ENCODE peak calls at places on chromosomes 2 and 18, in eight cellular contexts. One of them, this sample, is unnamed.
A peak's percentile ranks its signal among the peaks of the same experiment; 100 is the strongest.

GRCh38 chr2:6932833-6933232 is 15.6 kb downstream of the RNF144A start:
- DNase-seq in esophagus squamous epithelium: no peak
- DNase-seq in bronchial epithelial cell: no peak
- DNase-seq in H9: no peak
- DNase-seq in heart right ventricle: no peak
- DNase-seq in endothelial cell: no peak
- DNase-seq in osteocyte: no peak
- DNase-seq in astrocyte: no peak
- DNase-seq in this sample: no peak

GRCh38 chr2:48712151-48712550 is 43.4 kb downstream of the LHCGR start:
- DNase-seq in esophagus squamous epithelium: no peak
- DNase-seq in bronchial epithelial cell: peak; percentile 68
- DNase-seq in H9: no peak
- DNase-seq in heart right ventricle: no peak
- DNase-seq in endothelial cell: no peak
- DNase-seq in osteocyte: no peak
- DNase-seq in astrocyte: no peak
- DNase-seq in this sample: no peak

GRCh38 chr2:41829011-41829500 is 218.8 kb upstream of the PKDCC start:
- DNase-seq in esophagus squamous epithelium: no peak
- DNase-seq in bronchial epithelial cell: no peak
- DNase-seq in H9: no peak
- DNase-seq in heart right ventricle: no peak
- DNase-seq in endothelial cell: no peak
- DNase-seq in osteocyte: no peak
- DNase-seq in astrocyte: no peak
- DNase-seq in this sample: no peak

GRCh38 chr18:55983433-55983832 is 395.4 kb upstream of the TCF4 start:
- DNase-seq in esophagus squamous epithelium: no peak
- DNase-seq in bronchial epithelial cell: no peak
- DNase-seq in H9: no peak
- DNase-seq in heart right ventricle: peak; percentile 33
- DNase-seq in endothelial cell: no peak
- DNase-seq in osteocyte: no peak
- DNase-seq in astrocyte: peak; percentile 25
- DNase-seq in this sample: no peak

GRCh38 chr2:133503927-133504326 is 64.3 kb downstream of the NCKAP5 start:
- DNase-seq in esophagus squamous epithelium: no peak
- DNase-seq in bronchial epithelial cell: no peak
- DNase-seq in H9: no peak
- DNase-seq in heart right ventricle: no peak
- DNase-seq in endothelial cell: no peak
- DNase-seq in osteocyte: no peak
- DNase-seq in astrocyte: no peak
- DNase-seq in this sample: no peak

GRCh38 chr2:138600732-138601437 is 99.3 kb downstream of the SPOPL start:
- DNase-seq in esophagus squamous epithelium: no peak
- DNase-seq in bronchial epithelial cell: peak; percentile 13
- DNase-seq in H9: no peak
- DNase-seq in heart right ventricle: no peak
- DNase-seq in endothelial cell: no peak
- DNase-seq in osteocyte: no peak
- DNase-seq in astrocyte: peak; percentile 6
- DNase-seq in this sample: no peak

GRCh38 chr2:54520687-54521086 is 64.6 kb downstream of the SPTBN1 start:
- DNase-seq in esophagus squamous epithelium: no peak
- DNase-seq in bronchial epithelial cell: peak; percentile 65
- DNase-seq in H9: no peak
- DNase-seq in heart right ventricle: no peak
- DNase-seq in endothelial cell: no peak
- DNase-seq in osteocyte: no peak
- DNase-seq in astrocyte: peak; percentile 97
- DNase-seq in this sample: no peak

GRCh38 chr2:101961287-101962242 is 30.2 kb upstream of the IL1R2 start:
- DNase-seq in esophagus squamous epithelium: peak; percentile 15
- DNase-seq in bronchial epithelial cell: no peak
- DNase-seq in H9: no peak
- DNase-seq in heart right ventricle: peak; percentile 62
- DNase-seq in endothelial cell: no peak
- DNase-seq in osteocyte: peak; percentile 73
- DNase-seq in astrocyte: peak; percentile 82
- DNase-seq in this sample: no peak

GRCh38 chr2:240704651-240705050 is 13.0 kb downstream of the AQP12A start:
- DNase-seq in esophagus squamous epithelium: no peak
- DNase-seq in bronchial epithelial cell: no peak
- DNase-seq in H9: no peak
- DNase-seq in heart right ventricle: no peak
- DNase-seq in endothelial cell: no peak
- DNase-seq in osteocyte: no peak
- DNase-seq in astrocyte: no peak
- DNase-seq in this sample: peak; percentile 87

GRCh38 chr2:190838492-190838910 is 42.1 kb upstream of the GLS start:
- DNase-seq in esophagus squamous epithelium: no peak
- DNase-seq in bronchial epithelial cell: peak; percentile 75
- DNase-seq in H9: no peak
- DNase-seq in heart right ventricle: no peak
- DNase-seq in endothelial cell: no peak
- DNase-seq in osteocyte: no peak
- DNase-seq in astrocyte: peak; percentile 95
- DNase-seq in this sample: no peak

GRCh38 chr18:13582283-13582682 is 144.1 kb downstream of the FAM210A start:
- DNase-seq in esophagus squamous epithelium: no peak
- DNase-seq in bronchial epithelial cell: no peak
- DNase-seq in H9: no peak
- DNase-seq in heart right ventricle: no peak
- DNase-seq in endothelial cell: no peak
- DNase-seq in osteocyte: peak; percentile 82
- DNase-seq in astrocyte: no peak
- DNase-seq in this sample: no peak

DNA sequence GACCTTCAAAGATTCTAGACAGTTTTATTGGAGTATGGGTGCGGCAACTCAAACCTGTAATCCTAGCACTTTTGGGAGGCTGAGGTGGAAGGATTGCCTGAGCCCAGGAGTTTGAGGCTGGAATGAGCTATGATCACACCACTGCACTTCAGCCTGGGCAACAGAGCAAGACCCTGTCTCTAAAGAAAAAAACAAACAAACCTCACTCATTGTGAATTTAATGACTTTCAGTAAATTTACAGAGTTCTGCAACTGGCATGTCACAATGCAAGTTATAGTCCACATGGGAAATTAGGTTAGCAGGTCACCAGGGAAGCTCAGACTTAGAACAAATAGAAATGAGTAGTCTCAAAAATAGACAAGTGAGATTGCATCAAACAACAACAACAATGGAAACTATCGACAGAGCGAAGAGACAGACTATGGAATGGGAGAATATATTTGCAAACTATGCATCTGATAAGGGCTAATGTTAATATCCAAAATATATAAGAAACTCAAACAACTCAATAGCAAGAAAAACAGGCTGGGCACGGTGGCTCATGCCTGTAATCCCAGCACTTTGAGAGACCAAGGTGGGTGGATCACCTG is 6.7 kb upstream of the NRBP1 start:
- DNase-seq in esophagus squamous epithelium: no peak
- DNase-seq in bronchial epithelial cell: no peak
- DNase-seq in H9: no peak
- DNase-seq in heart right ventricle: no peak
- DNase-seq in endothelial cell: no peak
- DNase-seq in osteocyte: no peak
- DNase-seq in astrocyte: no peak
- DNase-seq in this sample: no peak
- TF ChIP-seq CTCF in esophagus squamous epithelium: no peak
- TF ChIP-seq CTCF in bronchial epithelial cell: no peak
- TF ChIP-seq CTCF in H9: no peak
- TF ChIP-seq CTCF in heart right ventricle: no peak
- TF ChIP-seq CTCF in endothelial cell: no peak
- TF ChIP-seq CTCF in osteocyte: no peak
- TF ChIP-seq CTCF in astrocyte: no peak
- TF ChIP-seq CTCF in this sample: no peak

GRCh38 chr18:23054553-23054952 is 80.7 kb upstream of the CABLES1 start:
- DNase-seq in esophagus squamous epithelium: no peak
- DNase-seq in bronchial epithelial cell: no peak
- DNase-seq in H9: no peak
- DNase-seq in heart right ventricle: no peak
- DNase-seq in endothelial cell: no peak
- DNase-seq in osteocyte: no peak
- DNase-seq in astrocyte: no peak
- DNase-seq in this sample: no peak
- TF ChIP-seq CTCF in esophagus squamous epithelium: no peak
- TF ChIP-seq CTCF in bronchial epithelial cell: no peak
- TF ChIP-seq CTCF in H9: no peak
- TF ChIP-seq CTCF in heart right ventricle: no peak
- TF ChIP-seq CTCF in endothelial cell: no peak
- TF ChIP-seq CTCF in osteocyte: no peak
- TF ChIP-seq CTCF in astrocyte: no peak
- TF ChIP-seq CTCF in this sample: no peak

GRCh38 chr18:11826836-11827235 is 24.4 kb upstream of the CHMP1B start:
- DNase-seq in esophagus squamous epithelium: no peak
- DNase-seq in bronchial epithelial cell: no peak
- DNase-seq in H9: peak; percentile 65
- DNase-seq in heart right ventricle: no peak
- DNase-seq in endothelial cell: no peak
- DNase-seq in osteocyte: no peak
- DNase-seq in astrocyte: no peak
- DNase-seq in this sample: no peak
- TF ChIP-seq CTCF in esophagus squamous epithelium: no peak
- TF ChIP-seq CTCF in bronchial epithelial cell: no peak
- TF ChIP-seq CTCF in H9: peak; percentile 49
- TF ChIP-seq CTCF in heart right ventricle: peak; percentile 10
- TF ChIP-seq CTCF in endothelial cell: no peak
- TF ChIP-seq CTCF in osteocyte: no peak
- TF ChIP-seq CTCF in astrocyte: no peak
- TF ChIP-seq CTCF in this sample: no peak

GRCh38 chr2:179251865-179252264 is 12.8 kb downstream of the SESTD1 start:
- DNase-seq in esophagus squamous epithelium: no peak
- DNase-seq in bronchial epithelial cell: peak; percentile 57
- DNase-seq in H9: no peak
- DNase-seq in heart right ventricle: no peak
- DNase-seq in endothelial cell: no peak
- DNase-seq in osteocyte: no peak
- DNase-seq in astrocyte: peak; percentile 17
- DNase-seq in this sample: no peak
- TF ChIP-seq CTCF in esophagus squamous epithelium: no peak
- TF ChIP-seq CTCF in bronchial epithelial cell: no peak
- TF ChIP-seq CTCF in H9: no peak
- TF ChIP-seq CTCF in heart right ventricle: no peak
- TF ChIP-seq CTCF in endothelial cell: no peak
- TF ChIP-seq CTCF in osteocyte: no peak
- TF ChIP-seq CTCF in astrocyte: no peak
- TF ChIP-seq CTCF in this sample: no peak

GRCh38 chr18:3262234-3263171 is 570 bp downstream of the MYL12B start:
- DNase-seq in esophagus squamous epithelium: no peak
- DNase-seq in bronchial epithelial cell: no peak
- DNase-seq in H9: no peak
- DNase-seq in heart right ventricle: no peak
- DNase-seq in endothelial cell: no peak
- DNase-seq in osteocyte: no peak
- DNase-seq in astrocyte: peak; percentile 39
- DNase-seq in this sample: no peak

GRCh38 chr18:3261035-3261392 is 919 bp upstream of the MYL12B start:
- DNase-seq in esophagus squamous epithelium: no peak
- DNase-seq in bronchial epithelial cell: no peak
- DNase-seq in H9: no peak
- DNase-seq in heart right ventricle: no peak
- DNase-seq in endothelial cell: no peak
- DNase-seq in osteocyte: no peak
- DNase-seq in astrocyte: no peak
- DNase-seq in this sample: no peak

GRCh38 chr18:3257627-3258120 is 4.3 kb upstream of the MYL12B start:
- DNase-seq in esophagus squamous epithelium: no peak
- DNase-seq in bronchial epithelial cell: no peak
- DNase-seq in H9: no peak
- DNase-seq in heart right ventricle: no peak
- DNase-seq in endothelial cell: no peak
- DNase-seq in osteocyte: no peak
- DNase-seq in astrocyte: no peak
- DNase-seq in this sample: no peak

GRCh38 chr18:3264362-3264761 is 2.4 kb downstream of the MYL12B start:
- DNase-seq in esophagus squamous epithelium: no peak
- DNase-seq in bronchial epithelial cell: no peak
- DNase-seq in H9: no peak
- DNase-seq in heart right ventricle: no peak
- DNase-seq in endothelial cell: no peak
- DNase-seq in osteocyte: no peak
- DNase-seq in astrocyte: no peak
- DNase-seq in this sample: no peak

DNA sequence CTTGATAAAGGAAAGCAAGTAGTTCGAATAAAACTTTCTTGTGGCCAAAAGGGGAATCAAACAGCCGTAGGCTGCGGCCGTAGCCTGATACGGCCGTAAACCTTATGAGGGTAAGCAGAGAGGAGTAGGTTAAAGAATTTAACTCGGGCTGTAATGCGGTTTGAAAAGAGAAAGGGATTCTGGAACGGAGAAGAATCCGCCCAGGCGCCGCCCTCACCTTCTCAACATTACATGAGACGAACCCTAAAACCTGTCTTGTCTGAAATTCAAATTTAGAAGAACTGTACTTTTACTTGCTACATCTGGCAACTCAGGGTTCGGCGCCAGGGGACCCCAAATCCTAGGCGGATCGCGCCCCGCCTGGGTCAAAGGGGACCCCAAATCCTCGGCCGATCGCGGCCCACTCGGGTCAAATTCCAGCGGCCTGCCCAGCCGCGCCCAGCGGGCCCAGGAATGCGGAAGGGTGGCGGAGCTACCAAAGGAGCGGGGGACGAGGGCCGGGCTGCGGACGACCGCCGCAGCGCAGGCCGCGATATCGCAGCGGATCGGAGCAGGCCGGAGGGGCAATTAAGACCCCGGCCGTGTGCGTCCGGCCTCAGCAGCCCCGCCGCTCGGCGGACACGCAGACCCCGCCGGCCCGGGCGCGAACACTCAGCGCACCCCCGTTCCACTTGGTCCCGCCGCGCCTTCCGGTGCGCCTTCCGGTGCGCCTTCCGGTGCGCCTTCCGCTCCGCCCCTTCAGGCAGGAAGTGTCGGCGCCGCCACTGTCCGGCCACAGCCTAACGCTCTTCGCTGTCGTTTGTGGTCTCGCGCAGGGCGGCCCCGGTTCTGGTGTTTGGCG is at the start of gene MYL12B:
- DNase-seq in esophagus squamous epithelium: peak; percentile 11
- DNase-seq in bronchial epithelial cell: peak; percentile 66
- DNase-seq in H9: peak; percentile 83
- DNase-seq in heart right ventricle: peak; percentile 85
- DNase-seq in endothelial cell: peak; percentile 79
- DNase-seq in osteocyte: peak; percentile 91
- DNase-seq in astrocyte: peak; percentile 75
- DNase-seq in this sample: no peak
- TF ChIP-seq CTCF in esophagus squamous epithelium: no peak
- TF ChIP-seq CTCF in bronchial epithelial cell: no peak
- TF ChIP-seq CTCF in H9: no peak
- TF ChIP-seq CTCF in heart right ventricle: no peak
- TF ChIP-seq CTCF in endothelial cell: no peak
- TF ChIP-seq CTCF in osteocyte: no peak
- TF ChIP-seq CTCF in astrocyte: no peak
- TF ChIP-seq CTCF in this sample: peak; percentile 24

This sample was measured in chondrocyte.